ENCODE peak calls at places on chromosomes 2 and 18, in four cellular contexts. One of them, this sample, is unnamed.

GRCh38 chr2:3575534-3576324 is 669 bp downstream of the RPS7 start:
- DNase-seq in brain microvascular endothelial cell: no peak
- DNase-seq in left lung: peak
- DNase-seq in endothelial cell: no peak
- DNase-seq in this sample: no peak

GRCh38 chr18:56112013-56112749 is 524.2 kb upstream of the TCF4 start:
- DNase-seq in brain microvascular endothelial cell: peak
- DNase-seq in left lung: no peak
- DNase-seq in endothelial cell: no peak
- DNase-seq in this sample: no peak

GRCh38 chr18:12028674-12029073 is 47.4 kb downstream of the IMPA2 start:
- DNase-seq in endothelial cell: no peak
- DNase-seq in brain microvascular endothelial cell: no peak
- DNase-seq in left lung: peak
- DNase-seq in this sample: no peak

GRCh38 chr2:128552806-128553551 is 234.3 kb upstream of the HS6ST1 start:
- DNase-seq in endothelial cell: no peak
- DNase-seq in brain microvascular endothelial cell: no peak
- DNase-seq in left lung: no peak
- DNase-seq in this sample: no peak

GRCh38 chr2:169928463-169928864 is 101.2 kb downstream of the UBR3 start:
- DNase-seq in left lung: no peak
- DNase-seq in brain microvascular endothelial cell: peak
- DNase-seq in endothelial cell: no peak
- DNase-seq in this sample: no peak

GRCh38 chr2:69163109-69163508 is 150.1 kb downstream of the ANTXR1 start:
- DNase-seq in brain microvascular endothelial cell: peak
- DNase-seq in left lung: no peak
- DNase-seq in endothelial cell: no peak
- DNase-seq in this sample: no peak

GRCh38 chr2:99679518-99679917 is 189.7 kb upstream of the REV1 start:
- DNase-seq in brain microvascular endothelial cell: no peak
- DNase-seq in endothelial cell: no peak
- DNase-seq in left lung: no peak
- DNase-seq in this sample: no peak

GRCh38 chr2:68357608-68358337 is 7.3 kb upstream of the PLEK start:
- DNase-seq in brain microvascular endothelial cell: peak
- DNase-seq in left lung: no peak
- DNase-seq in endothelial cell: peak
- DNase-seq in this sample: no peak

GRCh38 chr18:49031511-49032188 is 80.9 kb upstream of the SMAD7 start:
- DNase-seq in brain microvascular endothelial cell: no peak
- DNase-seq in endothelial cell: no peak
- DNase-seq in left lung: peak
- DNase-seq in this sample: no peak

GRCh38 chr2:127859712-127860085 is 1.7 kb upstream of the POLR2D start:
- DNase-seq in left lung: peak
- DNase-seq in brain microvascular endothelial cell: no peak
- DNase-seq in endothelial cell: peak
- DNase-seq in this sample: no peak

GRCh38 chr2:46763861-46764260 is 151.7 kb downstream of the MCFD2 start:
- DNase-seq in left lung: no peak
- DNase-seq in endothelial cell: no peak
- DNase-seq in brain microvascular endothelial cell: no peak
- DNase-seq in this sample: no peak

GRCh38 chr2:70890469-70891065 is 45.1 kb upstream of the ATP6V1B1 start:
- DNase-seq in brain microvascular endothelial cell: no peak
- DNase-seq in left lung: no peak
- DNase-seq in endothelial cell: no peak
- DNase-seq in this sample: no peak

GRCh38 chr2:53913721-53914120 is 54.0 kb upstream of the GPR75 start:
- DNase-seq in endothelial cell: peak
- DNase-seq in brain microvascular endothelial cell: peak
- DNase-seq in left lung: no peak
- DNase-seq in this sample: no peak

GRCh38 chr2:239583171-239583878 is 182.5 kb upstream of the HDAC4 start:
- DNase-seq in brain microvascular endothelial cell: no peak
- DNase-seq in left lung: no peak
- DNase-seq in endothelial cell: no peak
- DNase-seq in this sample: no peak

GRCh38 chr2:239189711-239190131 is 211.1 kb downstream of the HDAC4 start:
- DNase-seq in brain microvascular endothelial cell: no peak
- DNase-seq in endothelial cell: no peak
- DNase-seq in left lung: peak
- DNase-seq in this sample: no peak

GRCh38 chr2:121185571-121186074 is 99.4 kb downstream of the TFCP2L1 start:
- DNase-seq in endothelial cell: no peak
- DNase-seq in left lung: no peak
- DNase-seq in brain microvascular endothelial cell: no peak
- DNase-seq in this sample: no peak

GRCh38 chr18:23706971-23707640 is 17.9 kb downstream of the LAMA3 start:
- DNase-seq in left lung: no peak
- DNase-seq in brain microvascular endothelial cell: no peak
- DNase-seq in endothelial cell: no peak
- DNase-seq in this sample: no peak

GRCh38 chr2:2172516-2172915 is 158.6 kb downstream of the MYT1L start:
- DNase-seq in endothelial cell: no peak
- DNase-seq in brain microvascular endothelial cell: no peak
- DNase-seq in left lung: no peak
- DNase-seq in this sample: no peak

GRCh38 chr2:235384624-235385023 is 109.2 kb upstream of the AGAP1 start:
- DNase-seq in endothelial cell: no peak
- DNase-seq in brain microvascular endothelial cell: no peak
- DNase-seq in left lung: no peak
- DNase-seq in this sample: no peak

GRCh38 chr18:42192251-42193248 is 237.5 kb downstream of the PIK3C3 start:
- DNase-seq in endothelial cell: no peak
- DNase-seq in left lung: no peak
- DNase-seq in brain microvascular endothelial cell: no peak
- DNase-seq in this sample: no peak

GRCh38 chr2:175806570-175806969 is 195.5 kb downstream of the LNPK start:
- DNase-seq in brain microvascular endothelial cell: no peak
- DNase-seq in left lung: no peak
- DNase-seq in endothelial cell: no peak
- DNase-seq in this sample: no peak

GRCh38 chr2:74499269-74499939 is at the start of gene LBX2:
- DNase-seq in left lung: no peak
- DNase-seq in endothelial cell: no peak
- DNase-seq in brain microvascular endothelial cell: no peak
- DNase-seq in this sample: no peak

GRCh38 chr2:226652388-226652787 is 147.2 kb downstream of the IRS1 start:
- DNase-seq in left lung: no peak
- DNase-seq in brain microvascular endothelial cell: peak
- DNase-seq in endothelial cell: no peak
- DNase-seq in this sample: no peak

GRCh38 chr2:151718796-151719195 is 15.5 kb downstream of the NEB start:
- DNase-seq in brain microvascular endothelial cell: no peak
- DNase-seq in endothelial cell: no peak
- DNase-seq in left lung: no peak
- DNase-seq in this sample: no peak

GRCh38 chr2:9639000-9639602 is 8.3 kb upstream of the YWHAQ start:
- DNase-seq in endothelial cell: no peak
- DNase-seq in brain microvascular endothelial cell: no peak
- DNase-seq in left lung: no peak
- DNase-seq in this sample: no peak

GRCh38 chr2:16088035-16088696 is 147.8 kb downstream of the MYCN start:
- DNase-seq in left lung: no peak
- DNase-seq in brain microvascular endothelial cell: no peak
- DNase-seq in endothelial cell: no peak
- DNase-seq in this sample: no peak

GRCh38 chr2:239394346-239394945 is 6.4 kb downstream of the HDAC4 start:
- DNase-seq in left lung: no peak
- DNase-seq in brain microvascular endothelial cell: no peak
- DNase-seq in endothelial cell: no peak
- DNase-seq in this sample: no peak

GRCh38 chr2:100242416-100242815 is 79.9 kb downstream of the LONRF2 start:
- DNase-seq in endothelial cell: no peak
- DNase-seq in brain microvascular endothelial cell: no peak
- DNase-seq in left lung: no peak
- DNase-seq in this sample: no peak

GRCh38 chr2:2328847-2329246 is 2.2 kb downstream of the MYT1L start:
- DNase-seq in endothelial cell: peak
- DNase-seq in left lung: no peak
- DNase-seq in brain microvascular endothelial cell: peak
- DNase-seq in this sample: no peak

GRCh38 chr2:107168141-107168540 is 282.2 kb upstream of the ST6GAL2 start:
- DNase-seq in endothelial cell: no peak
- DNase-seq in left lung: no peak
- DNase-seq in brain microvascular endothelial cell: no peak
- DNase-seq in this sample: no peak

GRCh38 chr2:31332521-31332920 is 82.0 kb downstream of the XDH start:
- DNase-seq in brain microvascular endothelial cell: no peak
- DNase-seq in endothelial cell: no peak
- DNase-seq in left lung: no peak
- DNase-seq in this sample: no peak

GRCh38 chr2:225581135-225581534 is 181.6 kb downstream of the NYAP2 start:
- DNase-seq in left lung: no peak
- DNase-seq in endothelial cell: no peak
- DNase-seq in brain microvascular endothelial cell: no peak
- DNase-seq in this sample: no peak

GRCh38 chr2:193357508-193357907 is 1162.8 kb upstream of the TMEFF2 start:
- DNase-seq in endothelial cell: no peak
- DNase-seq in brain microvascular endothelial cell: no peak
- DNase-seq in left lung: no peak
- DNase-seq in this sample: no peak

GRCh38 chr2:120854014-120854620 is 118.4 kb downstream of the GLI2 start:
- DNase-seq in endothelial cell: no peak
- DNase-seq in left lung: no peak
- DNase-seq in brain microvascular endothelial cell: no peak
- DNase-seq in this sample: no peak

GRCh38 chr2:147711031-147711430 is 133.8 kb upstream of the ACVR2A start:
- DNase-seq in brain microvascular endothelial cell: no peak
- DNase-seq in endothelial cell: no peak
- DNase-seq in left lung: no peak
- DNase-seq in this sample: no peak

GRCh38 chr2:194610297-194610696 is 1046.7 kb upstream of the SLC39A10 start:
- DNase-seq in left lung: no peak
- DNase-seq in brain microvascular endothelial cell: no peak
- DNase-seq in endothelial cell: no peak
- DNase-seq in this sample: no peak

GRCh38 chr2:126639276-126639675 is 16.7 kb upstream of the GYPC start:
- DNase-seq in left lung: no peak
- DNase-seq in endothelial cell: no peak
- DNase-seq in brain microvascular endothelial cell: no peak
- DNase-seq in this sample: no peak

GRCh38 chr2:20563251-20563650 is 87.6 kb downstream of the HS1BP3 start:
- DNase-seq in endothelial cell: no peak
- DNase-seq in brain microvascular endothelial cell: no peak
- DNase-seq in left lung: no peak
- DNase-seq in this sample: no peak

GRCh38 chr2:153432381-153432780 is 46.2 kb downstream of the RPRM start:
- DNase-seq in endothelial cell: no peak
- DNase-seq in brain microvascular endothelial cell: no peak
- DNase-seq in left lung: no peak
- DNase-seq in this sample: no peak

GRCh38 chr2:105243961-105244360 is 2.4 kb downstream of the GPR45 start:
- DNase-seq in brain microvascular endothelial cell: no peak
- DNase-seq in left lung: no peak
- DNase-seq in endothelial cell: peak
- DNase-seq in this sample: no peak
- TF ChIP-seq CTCF in brain microvascular endothelial cell: peak
- TF ChIP-seq CTCF in left lung: no peak
- TF ChIP-seq CTCF in endothelial cell: no peak
- TF ChIP-seq CTCF in this sample: peak

DNA sequence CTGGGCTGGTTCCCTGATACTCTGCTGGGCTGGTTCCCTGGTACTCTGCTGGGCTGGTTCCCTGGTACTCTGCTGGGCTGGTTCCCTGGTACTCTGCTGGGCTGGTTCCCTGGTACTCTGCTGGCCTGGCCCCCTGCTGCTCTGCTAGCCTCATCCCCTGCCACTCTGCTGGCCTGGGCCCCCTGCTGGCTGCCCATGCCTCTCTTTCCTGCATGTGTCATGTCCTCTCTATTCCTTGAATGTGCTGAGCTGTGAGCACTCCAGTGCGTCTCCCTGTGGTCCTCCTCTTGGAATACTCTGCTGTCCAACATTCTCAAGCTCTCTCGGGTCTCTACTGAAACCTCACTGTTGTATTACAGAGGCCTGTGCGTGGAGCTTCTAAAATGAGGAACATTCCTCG is 216.3 kb downstream of the RNF144A start:
- DNase-seq in brain microvascular endothelial cell: peak
- DNase-seq in left lung: no peak
- DNase-seq in endothelial cell: peak
- DNase-seq in this sample: no peak
- TF ChIP-seq CTCF in brain microvascular endothelial cell: peak
- TF ChIP-seq CTCF in left lung: no peak
- TF ChIP-seq CTCF in endothelial cell: no peak
- TF ChIP-seq CTCF in this sample: no peak

DNA sequence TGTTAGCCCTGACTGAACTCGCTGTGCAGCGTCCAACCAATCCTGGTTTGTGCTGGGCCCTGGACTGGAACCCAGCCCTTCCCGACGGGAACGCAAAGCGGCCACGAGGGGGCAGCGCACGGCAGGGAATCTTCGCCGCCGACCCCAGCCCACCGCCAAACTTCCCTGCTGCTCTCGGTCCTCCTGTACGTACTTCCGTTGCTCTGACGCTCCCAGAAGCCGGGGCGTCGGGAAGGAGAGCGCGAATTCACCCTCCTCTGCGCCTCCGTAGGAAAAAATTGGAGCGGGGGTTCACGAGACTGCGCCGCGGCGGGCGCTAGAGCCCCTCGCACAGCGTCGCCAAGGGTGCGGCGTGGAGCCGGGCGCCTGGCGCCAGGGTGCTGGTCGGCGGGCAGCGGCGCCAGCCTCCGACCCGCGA is 948 bp upstream of the SH3RF3 start:
- DNase-seq in brain microvascular endothelial cell: peak
- DNase-seq in endothelial cell: peak
- DNase-seq in left lung: peak
- DNase-seq in this sample: peak
- TF ChIP-seq CTCF in brain microvascular endothelial cell: peak
- TF ChIP-seq CTCF in endothelial cell: peak
- TF ChIP-seq CTCF in left lung: peak
- TF ChIP-seq CTCF in this sample: peak

GRCh38 chr18:13376841-13377351 is 158.3 kb downstream of the LDLRAD4 start:
- DNase-seq in brain microvascular endothelial cell: no peak
- DNase-seq in left lung: no peak
- DNase-seq in endothelial cell: no peak
- DNase-seq in this sample: no peak

GRCh38 chr18:13374096-13374467 is 155.5 kb downstream of the LDLRAD4 start:
- DNase-seq in brain microvascular endothelial cell: no peak
- DNase-seq in endothelial cell: no peak
- DNase-seq in left lung: no peak
- DNase-seq in this sample: no peak

GRCh38 chr18:13376298-13376840 is 157.8 kb downstream of the LDLRAD4 start:
- DNase-seq in brain microvascular endothelial cell: no peak
- DNase-seq in left lung: no peak
- DNase-seq in endothelial cell: no peak
- DNase-seq in this sample: no peak

GRCh38 chr18:13374468-13375301 is 156.1 kb downstream of the LDLRAD4 start:
- DNase-seq in endothelial cell: no peak
- DNase-seq in left lung: no peak
- DNase-seq in brain microvascular endothelial cell: peak
- DNase-seq in this sample: no peak

GRCh38 chr18:13375302-13376255 is 157.0 kb downstream of the LDLRAD4 start:
- DNase-seq in brain microvascular endothelial cell: peak
- DNase-seq in endothelial cell: no peak
- DNase-seq in left lung: peak
- DNase-seq in this sample: no peak
- TF ChIP-seq CTCF in brain microvascular endothelial cell: peak
- TF ChIP-seq CTCF in endothelial cell: no peak
- TF ChIP-seq CTCF in left lung: no peak
- TF ChIP-seq CTCF in this sample: no peak

GRCh38 chr18:78526923-78527775 is 452.5 kb upstream of the SALL3 start:
- DNase-seq in brain microvascular endothelial cell: no peak
- DNase-seq in endothelial cell: no peak
- DNase-seq in left lung: no peak
- DNase-seq in this sample: no peak
- TF ChIP-seq CTCF in brain microvascular endothelial cell: no peak
- TF ChIP-seq CTCF in endothelial cell: no peak
- TF ChIP-seq CTCF in left lung: no peak
- TF ChIP-seq CTCF in this sample: no peak

This sample was measured in D721Med.